ENCODE peak calls at places on chromosomes 12 and 14, in five cellular contexts. One of them, this sample, is unnamed.

GRCh38 chr12:66623455-66623854 is 55.4 kb downstream of the GRIP1 start:
- DNase-seq in mesenteric fat pad: no peak
- DNase-seq in WTC11: no peak
- DNase-seq in left cardiac atrium: no peak
- DNase-seq in mesothelial cell of epicardium: no peak
- DNase-seq in this sample: no peak

GRCh38 chr14:39265032-39265431 is 31.3 kb downstream of the MIA2 start:
- DNase-seq in left cardiac atrium: no peak
- DNase-seq in mesenteric fat pad: no peak
- DNase-seq in mesothelial cell of epicardium: no peak
- DNase-seq in WTC11: no peak
- DNase-seq in this sample: peak

GRCh38 chr14:60537663-60538062 is 28.7 kb downstream of the SIX6 start:
- DNase-seq in mesenteric fat pad: no peak
- DNase-seq in mesothelial cell of epicardium: no peak
- DNase-seq in WTC11: no peak
- DNase-seq in left cardiac atrium: no peak
- DNase-seq in this sample: no peak

GRCh38 chr14:50363734-50364113 is 33.0 kb downstream of the CDKL1 start:
- DNase-seq in mesenteric fat pad: no peak
- DNase-seq in left cardiac atrium: no peak
- DNase-seq in mesothelial cell of epicardium: no peak
- DNase-seq in WTC11: no peak
- DNase-seq in this sample: peak

GRCh38 chr12:113359133-113359938 is 949 bp downstream of the PLBD2 start:
- DNase-seq in left cardiac atrium: peak
- DNase-seq in mesothelial cell of epicardium: no peak
- DNase-seq in mesenteric fat pad: no peak
- DNase-seq in WTC11: no peak
- DNase-seq in this sample: no peak

GRCh38 chr14:99792551-99793212 is 531 bp upstream of the EML1 start:
- DNase-seq in WTC11: peak
- DNase-seq in mesothelial cell of epicardium: no peak
- DNase-seq in mesenteric fat pad: peak
- DNase-seq in left cardiac atrium: peak
- DNase-seq in this sample: no peak

GRCh38 chr12:93707836-93708235 is 30.7 kb downstream of the CRADD start:
- DNase-seq in mesothelial cell of epicardium: no peak
- DNase-seq in left cardiac atrium: no peak
- DNase-seq in mesenteric fat pad: no peak
- DNase-seq in WTC11: no peak
- DNase-seq in this sample: peak

GRCh38 chr12:53427905-53428594 is 4.4 kb downstream of the AMHR2 start:
- DNase-seq in mesenteric fat pad: peak
- DNase-seq in left cardiac atrium: no peak
- DNase-seq in mesothelial cell of epicardium: no peak
- DNase-seq in WTC11: no peak
- DNase-seq in this sample: peak

GRCh38 chr12:49877066-49877465 is 26.6 kb downstream of the FAIM2 start:
- DNase-seq in mesenteric fat pad: peak
- DNase-seq in mesothelial cell of epicardium: no peak
- DNase-seq in WTC11: no peak
- DNase-seq in left cardiac atrium: no peak
- DNase-seq in this sample: no peak

GRCh38 chr14:95424533-95424932 is 91.9 kb downstream of the SYNE3 start:
- DNase-seq in mesothelial cell of epicardium: no peak
- DNase-seq in WTC11: no peak
- DNase-seq in left cardiac atrium: peak
- DNase-seq in mesenteric fat pad: no peak
- DNase-seq in this sample: peak

GRCh38 chr14:88904206-88904647 is 79.8 kb downstream of the TTC8 start:
- DNase-seq in left cardiac atrium: no peak
- DNase-seq in mesothelial cell of epicardium: no peak
- DNase-seq in WTC11: no peak
- DNase-seq in mesenteric fat pad: no peak
- DNase-seq in this sample: no peak

GRCh38 chr12:90331262-90331661 is 622.6 kb upstream of the ATP2B1 start:
- DNase-seq in left cardiac atrium: peak
- DNase-seq in WTC11: no peak
- DNase-seq in mesenteric fat pad: no peak
- DNase-seq in mesothelial cell of epicardium: no peak
- DNase-seq in this sample: no peak

GRCh38 chr12:77833329-77833728 is 2.6 kb downstream of the NAV3 start:
- DNase-seq in left cardiac atrium: no peak
- DNase-seq in WTC11: no peak
- DNase-seq in mesothelial cell of epicardium: no peak
- DNase-seq in mesenteric fat pad: no peak
- DNase-seq in this sample: no peak

GRCh38 chr12:51048601-51049369 is 658 bp downstream of the LETMD1 start:
- DNase-seq in WTC11: no peak
- DNase-seq in left cardiac atrium: no peak
- DNase-seq in mesenteric fat pad: no peak
- DNase-seq in mesothelial cell of epicardium: no peak
- DNase-seq in this sample: no peak

This sample was measured in LHCN-M2.